ENCODE peak calls at places on chromosomes 3 and 15, in seven cellular contexts. One of them, this sample, is unnamed.

GRCh38 chr3:122533931-122534334 is 19.2 kb upstream of the KPNA1 start:
- DNase-seq in breast epithelium: peak; percentile 48
- DNase-seq in transverse colon: no peak
- DNase-seq in stomach: no peak
- DNase-seq in GM12878: peak; percentile 79
- DNase-seq in upper lobe of left lung: no peak
- DNase-seq in HCT116: peak; percentile 78
- DNase-seq in this sample: no peak

GRCh38 chr15:92954578-92954977 is 54.5 kb downstream of the CHD2 start:
- DNase-seq in upper lobe of left lung: no peak
- DNase-seq in stomach: no peak
- DNase-seq in transverse colon: no peak
- DNase-seq in breast epithelium: no peak
- DNase-seq in HCT116: no peak
- DNase-seq in GM12878: no peak
- DNase-seq in this sample: no peak

GRCh38 chr15:73597036-73597638 is 36.1 kb downstream of the NPTN start:
- DNase-seq in breast epithelium: no peak
- DNase-seq in transverse colon: no peak
- DNase-seq in upper lobe of left lung: peak; percentile 22
- DNase-seq in HCT116: no peak
- DNase-seq in GM12878: no peak
- DNase-seq in stomach: no peak
- DNase-seq in this sample: no peak

GRCh38 chr15:37058316-37058985 is 41.9 kb downstream of the MEIS2 start:
- DNase-seq in stomach: no peak
- DNase-seq in breast epithelium: no peak
- DNase-seq in upper lobe of left lung: no peak
- DNase-seq in GM12878: no peak
- DNase-seq in transverse colon: no peak
- DNase-seq in HCT116: no peak
- DNase-seq in this sample: no peak

GRCh38 chr3:13199006-13199776 is 126.0 kb upstream of the IQSEC1 start:
- DNase-seq in transverse colon: no peak
- DNase-seq in upper lobe of left lung: peak; percentile 70
- DNase-seq in stomach: no peak
- DNase-seq in GM12878: no peak
- DNase-seq in breast epithelium: no peak
- DNase-seq in HCT116: no peak
- DNase-seq in this sample: peak; percentile 52

GRCh38 chr15:71705151-71705550 is 105.2 kb upstream of the NR2E3 start:
- DNase-seq in HCT116: no peak
- DNase-seq in upper lobe of left lung: no peak
- DNase-seq in GM12878: no peak
- DNase-seq in breast epithelium: no peak
- DNase-seq in stomach: no peak
- DNase-seq in transverse colon: no peak
- DNase-seq in this sample: no peak

GRCh38 chr15:72733941-72734738 is 48.1 kb downstream of the BBS4 start:
- DNase-seq in transverse colon: no peak
- DNase-seq in upper lobe of left lung: no peak
- DNase-seq in breast epithelium: no peak
- DNase-seq in HCT116: no peak
- DNase-seq in GM12878: no peak
- DNase-seq in stomach: no peak
- DNase-seq in this sample: no peak

GRCh38 chr15:50066202-50066601 is 52.8 kb downstream of the ATP8B4 start:
- DNase-seq in stomach: no peak
- DNase-seq in HCT116: no peak
- DNase-seq in breast epithelium: no peak
- DNase-seq in transverse colon: no peak
- DNase-seq in GM12878: no peak
- DNase-seq in upper lobe of left lung: no peak
- DNase-seq in this sample: no peak

GRCh38 chr3:150956376-150956775 is 16.2 kb downstream of the CLRN1 start:
- DNase-seq in upper lobe of left lung: no peak
- DNase-seq in breast epithelium: no peak
- DNase-seq in stomach: no peak
- DNase-seq in GM12878: no peak
- DNase-seq in HCT116: no peak
- DNase-seq in transverse colon: no peak
- DNase-seq in this sample: no peak

GRCh38 chr3:153768559-153769469 is 352.4 kb upstream of the ARHGEF26 start:
- DNase-seq in transverse colon: peak; percentile 39
- DNase-seq in breast epithelium: peak; percentile 25
- DNase-seq in GM12878: peak; percentile 9
- DNase-seq in stomach: no peak
- DNase-seq in HCT116: peak; percentile 47
- DNase-seq in upper lobe of left lung: peak; percentile 33
- DNase-seq in this sample: peak; percentile 60

GRCh38 chr15:79897380-79897678 is 515 bp upstream of the MTHFS start:
- DNase-seq in stomach: no peak
- DNase-seq in transverse colon: no peak
- DNase-seq in breast epithelium: no peak
- DNase-seq in HCT116: no peak
- DNase-seq in upper lobe of left lung: no peak
- DNase-seq in GM12878: no peak
- DNase-seq in this sample: no peak

GRCh38 chr15:79896131-79896633 is 632 bp downstream of the MTHFS start:
- DNase-seq in HCT116: no peak
- DNase-seq in GM12878: peak; percentile 40
- DNase-seq in transverse colon: no peak
- DNase-seq in stomach: no peak
- DNase-seq in upper lobe of left lung: no peak
- DNase-seq in breast epithelium: no peak
- DNase-seq in this sample: no peak

GRCh38 chr15:79898369-79898768 is 1.6 kb upstream of the MTHFS start:
- DNase-seq in transverse colon: no peak
- DNase-seq in stomach: no peak
- DNase-seq in upper lobe of left lung: no peak
- DNase-seq in breast epithelium: no peak
- DNase-seq in GM12878: no peak
- DNase-seq in HCT116: no peak
- DNase-seq in this sample: no peak

GRCh38 chr15:79897701-79898113 is 893 bp upstream of the MTHFS start:
- DNase-seq in breast epithelium: no peak
- DNase-seq in GM12878: no peak
- DNase-seq in HCT116: no peak
- DNase-seq in stomach: no peak
- DNase-seq in transverse colon: no peak
- DNase-seq in upper lobe of left lung: no peak
- DNase-seq in this sample: no peak

GRCh38 chr15:79896634-79897379 is at the start of gene MTHFS:
- DNase-seq in stomach: peak; percentile 81
- DNase-seq in upper lobe of left lung: peak; percentile 96
- DNase-seq in GM12878: no peak
- DNase-seq in HCT116: peak; percentile 63
- DNase-seq in breast epithelium: peak; percentile 60
- DNase-seq in transverse colon: peak; percentile 87
- DNase-seq in this sample: peak; percentile 82
- TF ChIP-seq POLR2A in stomach: no peak
- TF ChIP-seq POLR2A in upper lobe of left lung: peak; percentile 90
- TF ChIP-seq POLR2A in GM12878: peak; percentile 94
- TF ChIP-seq POLR2A in HCT116: peak; percentile 91
- TF ChIP-seq POLR2A in breast epithelium: no peak
- TF ChIP-seq POLR2A in transverse colon: peak; percentile 82
- TF ChIP-seq POLR2A in this sample: no peak

DNA sequence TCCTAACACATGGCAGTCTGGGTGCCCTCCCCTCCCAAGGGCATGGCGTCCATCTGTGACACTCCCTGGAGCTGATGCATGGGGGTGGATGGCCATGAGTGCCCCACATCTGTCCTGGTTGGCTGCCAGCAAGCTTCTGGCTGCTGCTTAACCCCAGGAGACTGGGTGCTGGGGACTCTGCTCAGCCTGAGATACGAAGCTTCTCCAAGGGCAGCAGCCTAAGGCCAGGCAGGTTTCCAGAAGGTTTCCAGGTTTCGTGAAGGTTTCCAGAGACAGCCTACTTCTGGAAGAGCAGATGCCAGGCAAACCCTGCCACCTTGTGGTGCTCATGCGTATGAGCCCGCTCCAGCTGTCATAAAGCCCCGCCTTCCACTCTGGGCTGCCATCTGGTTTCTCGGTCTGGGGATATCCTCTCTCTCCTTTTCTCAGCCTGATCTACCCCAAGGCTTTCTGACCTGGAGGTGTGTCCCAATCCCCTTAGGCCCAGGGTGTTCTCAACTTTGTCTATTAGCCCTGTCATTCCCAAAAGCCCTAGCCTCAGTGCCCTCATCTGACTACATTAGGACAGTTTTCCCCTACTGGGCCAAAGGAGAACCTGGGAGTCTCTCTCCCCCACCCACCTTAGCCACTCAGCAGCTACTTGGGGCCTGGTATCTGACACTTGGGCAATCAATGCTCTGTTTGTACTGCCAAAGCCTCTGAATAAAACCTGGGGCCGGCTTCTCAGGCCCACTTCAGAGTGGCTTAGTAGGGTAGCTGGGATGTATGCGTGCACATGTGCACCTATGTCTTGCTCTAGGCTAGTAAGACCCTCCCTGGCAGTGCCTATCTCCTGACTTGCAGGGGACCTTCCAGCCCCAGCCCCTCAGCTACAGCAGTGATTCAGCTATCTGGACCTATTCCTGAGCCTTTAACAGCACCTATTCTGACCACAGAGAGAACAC is 12.0 kb downstream of the MRPL46 start:
- DNase-seq in HCT116: peak; percentile 48
- DNase-seq in transverse colon: peak; percentile 60
- DNase-seq in upper lobe of left lung: no peak
- DNase-seq in breast epithelium: peak; percentile 25
- DNase-seq in stomach: peak; percentile 67
- DNase-seq in GM12878: no peak
- DNase-seq in this sample: peak; percentile 80
- TF ChIP-seq POLR2AphosphoS5 in HCT116: no peak
- TF ChIP-seq POLR2AphosphoS5 in transverse colon: no peak
- TF ChIP-seq POLR2AphosphoS5 in upper lobe of left lung: no peak
- TF ChIP-seq POLR2AphosphoS5 in breast epithelium: no peak
- TF ChIP-seq POLR2AphosphoS5 in stomach: peak; percentile 18
- TF ChIP-seq POLR2AphosphoS5 in GM12878: no peak
- TF ChIP-seq POLR2AphosphoS5 in this sample: no peak

GRCh38 chr3:184712579-184713355 is 903 bp upstream of the MAGEF1 start:
- DNase-seq in stomach: no peak
- DNase-seq in upper lobe of left lung: no peak
- DNase-seq in HCT116: no peak
- DNase-seq in GM12878: no peak
- DNase-seq in breast epithelium: no peak
- DNase-seq in transverse colon: no peak
- DNase-seq in this sample: no peak

GRCh38 chr3:184712248-184712559 is 340 bp upstream of the MAGEF1 start:
- DNase-seq in HCT116: no peak
- DNase-seq in GM12878: no peak
- DNase-seq in stomach: no peak
- DNase-seq in breast epithelium: no peak
- DNase-seq in transverse colon: no peak
- DNase-seq in upper lobe of left lung: no peak
- DNase-seq in this sample: no peak

GRCh38 chr3:184710870-184711365 is 946 bp downstream of the MAGEF1 start:
- DNase-seq in transverse colon: peak; percentile 29
- DNase-seq in GM12878: peak; percentile 25
- DNase-seq in stomach: no peak
- DNase-seq in upper lobe of left lung: no peak
- DNase-seq in breast epithelium: no peak
- DNase-seq in HCT116: no peak
- DNase-seq in this sample: no peak

GRCh38 chr3:184713521-184713920 is 1.7 kb upstream of the MAGEF1 start:
- DNase-seq in HCT116: no peak
- DNase-seq in GM12878: no peak
- DNase-seq in stomach: no peak
- DNase-seq in upper lobe of left lung: no peak
- DNase-seq in breast epithelium: no peak
- DNase-seq in transverse colon: no peak
- DNase-seq in this sample: no peak

DNA sequence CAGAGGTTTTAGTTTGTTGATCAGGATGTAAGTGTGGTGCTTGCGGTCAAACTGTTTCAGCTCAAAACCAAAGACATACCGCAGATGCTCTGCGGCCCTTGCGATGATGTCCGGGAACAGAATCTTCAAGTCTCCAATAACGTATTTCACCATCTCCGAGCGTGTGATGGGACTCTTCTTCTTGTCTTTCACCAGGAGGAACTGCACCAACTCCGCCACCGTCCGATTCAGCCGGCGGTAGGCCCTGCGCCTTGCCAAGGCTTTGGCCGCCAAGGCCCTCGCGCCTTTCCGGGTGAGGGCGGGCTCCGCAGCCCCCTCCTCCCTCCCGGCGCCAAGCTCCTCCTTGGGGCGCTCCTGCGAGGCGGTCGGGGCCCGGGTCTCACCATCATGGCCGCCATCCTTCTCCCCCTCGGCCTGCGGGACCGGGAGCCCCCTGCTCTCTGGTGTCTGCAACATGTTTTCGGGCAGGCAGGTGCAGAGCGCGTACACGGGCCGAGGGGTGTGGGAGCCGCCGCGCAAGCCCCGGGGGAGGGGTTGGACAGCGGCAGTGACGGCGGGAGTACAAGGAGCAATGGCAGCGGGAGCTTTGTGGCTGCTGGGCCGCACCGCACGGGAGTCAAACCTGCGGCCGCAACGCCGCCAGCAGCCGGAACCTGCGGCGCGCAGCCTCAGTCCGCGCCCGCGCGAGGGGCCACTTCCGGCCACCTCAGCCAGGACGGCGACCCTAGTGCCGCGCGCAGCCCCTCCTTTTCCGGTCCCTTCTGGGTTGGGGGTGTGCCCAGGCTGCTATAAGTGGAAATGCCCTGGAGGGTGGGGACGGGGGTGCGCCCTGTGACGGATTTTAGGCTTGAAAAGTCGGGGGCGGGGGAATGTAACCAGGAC is at the start of gene MAGEF1:
- DNase-seq in transverse colon: peak; percentile 85
- DNase-seq in upper lobe of left lung: peak; percentile 95
- DNase-seq in stomach: peak; percentile 83
- DNase-seq in breast epithelium: peak; percentile 68
- DNase-seq in GM12878: peak; percentile 24
- DNase-seq in HCT116: peak; percentile 66
- DNase-seq in this sample: peak; percentile 88
- TF ChIP-seq POLR2A in transverse colon: peak; percentile 71
- TF ChIP-seq POLR2A in upper lobe of left lung: peak; percentile 85
- TF ChIP-seq POLR2A in stomach: no peak
- TF ChIP-seq POLR2A in breast epithelium: no peak
- TF ChIP-seq POLR2A in GM12878: peak; percentile 92
- TF ChIP-seq POLR2A in HCT116: peak; percentile 66
- TF ChIP-seq POLR2A in this sample: peak; percentile 36

GRCh38 chr3:114411292-114411691 is 117.5 kb downstream of the TIGIT start:
- DNase-seq in transverse colon: no peak
- DNase-seq in upper lobe of left lung: no peak
- DNase-seq in breast epithelium: no peak
- DNase-seq in GM12878: no peak
- DNase-seq in HCT116: no peak
- DNase-seq in stomach: no peak
- DNase-seq in this sample: no peak
- TF ChIP-seq POLR2AphosphoS5 in transverse colon: no peak
- TF ChIP-seq POLR2AphosphoS5 in upper lobe of left lung: no peak
- TF ChIP-seq POLR2AphosphoS5 in breast epithelium: no peak
- TF ChIP-seq POLR2AphosphoS5 in GM12878: no peak
- TF ChIP-seq POLR2AphosphoS5 in HCT116: no peak
- TF ChIP-seq POLR2AphosphoS5 in stomach: no peak
- TF ChIP-seq POLR2AphosphoS5 in this sample: no peak

This sample was measured in sigmoid colon.